ENCODE peak calls at places on chromosomes 5 and 9, in nine cellular contexts. T is pancreas; Q is H9; I is CD8-positive, alpha-beta T cell; R is cardiac muscle cell; P is endodermal cell; A is PC-3; Z is fibroblast of lung; H is body of pancreas. F is an unnamed sample. For H3K4me1, the result is how much of the 10 kb centered on the place peaks cover.

GRCh38 chr5:126900796-126901195 is 123.9 kb downstream of the LMNB1 start:
- DNase-seq in T (no peak), Q (no peak), I (no peak), R (no peak), P (no peak), A (no peak), Z (no peak), H (no peak), F (no peak)

GRCh38 chr5:145967296-145967695 is 30.9 kb downstream of the SH3RF2 start:
- DNase-seq in T (no peak), Q (no peak), I (no peak), R (no peak), P (no peak), A (no peak), Z (no peak), H (no peak), F (no peak)

GRCh38 chr5:149363936-149364335 is 6.1 kb downstream of the PCYOX1L start:
- DNase-seq in T (no peak), Q (no peak), I (no peak), R (no peak), P (peak), A (no peak), Z (no peak), H (no peak), F (no peak)

GRCh38 chr9:133832836-133833235 is 94.7 kb upstream of the SARDH start:
- DNase-seq in T (peak), Q (no peak), I (no peak), R (no peak), P (no peak), A (no peak), Z (no peak), H (no peak), F (no peak)

GRCh38 chr5:58891971-58892343 is 309.1 kb downstream of the RAB3C start:
- DNase-seq in T (no peak), Q (no peak), I (no peak), R (no peak), P (no peak), A (no peak), Z (no peak), H (no peak), F (no peak)

GRCh38 chr9:85859751-85860150 is 81.2 kb upstream of the NAA35 start:
- DNase-seq in T (no peak), Q (no peak), I (no peak), R (no peak), P (no peak), A (peak), Z (no peak), H (no peak), F (no peak)

GRCh38 chr5:109580225-109580624 is 109.5 kb upstream of the MAN2A1 start:
- DNase-seq in T (no peak), Q (no peak), I (no peak), R (no peak), P (no peak), A (no peak), Z (no peak), H (no peak), F (no peak)

GRCh38 chr5:2192496-2192895 is 309.8 kb upstream of the IRX4 start:
- DNase-seq in T (no peak), Q (peak), I (no peak), R (no peak), P (no peak), A (no peak), Z (no peak), H (no peak), F (no peak)

GRCh38 chr5:89346573-89346972 is 463.6 kb upstream of the MEF2C start:
- DNase-seq in T (no peak), Q (no peak), I (no peak), R (peak), P (no peak), A (no peak), Z (no peak), H (no peak), F (no peak)

GRCh38 chr5:89343666-89344065 is 460.7 kb upstream of the MEF2C start:
- DNase-seq in T (no peak), Q (no peak), I (no peak), R (no peak), P (no peak), A (no peak), Z (peak), H (peak), F (no peak)

GRCh38 chr5:89338935-89339334 is 456.0 kb upstream of the MEF2C start:
- DNase-seq in T (no peak), Q (no peak), I (no peak), R (peak), P (no peak), A (peak), Z (peak), H (no peak), F (no peak)

DNA sequence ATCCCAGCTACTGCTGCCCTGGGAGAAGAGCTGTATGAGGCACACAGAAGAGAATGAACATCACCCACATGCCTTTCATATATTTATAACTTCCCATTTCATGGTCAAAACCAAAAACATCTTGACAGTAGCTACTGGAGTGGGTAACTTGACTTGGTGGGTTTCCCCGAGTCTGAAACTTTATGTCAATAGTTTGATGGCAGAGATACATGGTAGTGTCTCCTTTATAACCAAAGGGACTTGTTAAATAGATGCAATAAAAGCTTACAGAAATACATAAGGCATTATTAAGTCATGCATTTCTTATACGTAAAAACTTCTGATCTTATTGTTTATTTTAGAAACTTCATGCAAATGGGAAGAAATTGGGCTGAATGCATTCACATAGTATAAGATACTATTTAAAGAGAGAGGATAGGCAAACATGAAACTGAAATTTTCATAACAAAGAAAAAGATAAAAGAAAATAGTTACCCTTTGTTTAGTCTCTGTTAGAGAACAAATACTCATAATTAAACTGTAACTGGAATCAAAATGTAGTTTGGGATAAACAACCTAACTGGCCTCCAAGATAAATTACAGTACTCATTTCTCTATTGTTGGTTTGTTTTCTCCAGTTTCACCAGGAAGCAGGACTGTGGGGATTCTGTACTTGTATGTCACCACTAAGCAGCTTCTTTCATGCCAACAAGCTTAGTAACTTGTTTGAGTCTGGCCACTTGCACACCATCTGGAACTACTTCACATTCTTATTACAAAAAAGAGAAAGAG is 459.3 kb upstream of the MEF2C start:
- DNase-seq in T (no peak), Q (no peak), I (no peak), R (peak), P (no peak), A (no peak), Z (peak), H (no peak), F (no peak)
- H3K27ac ChIP-seq in T (no peak), Q (no peak), I (no peak), R (no peak), P (no peak), A (no peak), Z (no peak), H (no peak), F (no peak)

DNA sequence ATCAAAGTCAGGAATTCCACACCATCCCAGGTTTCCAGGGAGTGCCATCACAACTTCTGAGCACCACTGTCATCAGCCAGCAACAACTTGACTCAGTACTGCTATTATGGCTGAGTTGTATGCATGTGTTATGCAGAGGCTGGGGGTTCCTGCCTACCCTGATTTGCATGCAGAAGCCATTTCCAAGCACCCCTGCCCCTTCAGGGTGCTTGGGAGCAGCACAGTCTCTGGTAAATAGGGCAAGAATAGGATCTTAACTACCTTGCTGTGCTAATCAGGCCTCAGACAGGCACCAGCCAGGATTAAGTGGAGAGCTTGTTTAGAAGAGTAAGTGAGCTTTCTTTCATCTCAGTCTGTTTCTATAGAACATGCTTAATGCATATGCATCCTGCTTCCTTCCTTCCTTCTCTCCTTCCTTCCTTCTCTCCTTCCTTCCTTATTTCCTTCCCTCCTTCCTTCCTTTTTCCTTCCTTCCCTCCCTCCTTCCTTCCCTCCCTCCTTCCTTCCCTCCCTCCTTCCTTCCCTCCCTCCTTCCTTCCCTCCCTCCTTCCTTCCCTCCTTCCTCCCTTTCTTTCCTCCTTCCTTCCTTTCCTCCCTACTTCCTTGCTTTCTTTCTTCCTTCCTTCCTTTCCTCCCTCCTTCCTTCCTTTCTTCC is 175.7 kb downstream of the FRMD3 start:
- DNase-seq in T (no peak), Q (no peak), I (no peak), R (no peak), P (peak), A (no peak), Z (no peak), H (no peak), F (no peak)
- H3K4me1 ChIP-seq in T (under half), Q (under half), I (under half), R (under half), P (under half), A (under half), Z (under half), H (under half), F (under half)

DNA sequence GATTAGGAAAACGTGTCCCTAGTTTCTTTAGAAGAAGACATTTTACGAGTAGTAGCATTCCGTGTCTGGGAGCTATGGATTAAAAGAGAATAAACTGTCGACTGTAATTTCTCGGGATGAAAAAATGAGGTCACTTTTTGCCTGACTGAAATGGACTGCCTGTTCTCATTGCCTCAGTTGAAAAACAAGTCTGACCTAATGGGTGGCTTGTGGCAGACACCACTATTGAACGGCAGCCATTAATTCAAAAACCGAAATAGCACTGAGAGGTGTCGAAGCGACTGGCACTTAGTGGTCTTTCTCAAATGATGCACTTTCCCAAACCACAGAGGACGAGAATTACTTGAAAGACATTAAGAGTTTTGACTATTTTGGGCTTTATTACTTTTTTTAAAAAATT is 35.4 kb downstream of the OSTF1 start:
- DNase-seq in T (no peak), Q (no peak), I (no peak), R (no peak), P (no peak), A (no peak), Z (no peak), H (no peak), F (no peak)
- H3K27ac ChIP-seq in T (no peak), Q (no peak), I (no peak), R (no peak), P (no peak), A (no peak), Z (no peak), H (no peak), F (no peak)

DNA sequence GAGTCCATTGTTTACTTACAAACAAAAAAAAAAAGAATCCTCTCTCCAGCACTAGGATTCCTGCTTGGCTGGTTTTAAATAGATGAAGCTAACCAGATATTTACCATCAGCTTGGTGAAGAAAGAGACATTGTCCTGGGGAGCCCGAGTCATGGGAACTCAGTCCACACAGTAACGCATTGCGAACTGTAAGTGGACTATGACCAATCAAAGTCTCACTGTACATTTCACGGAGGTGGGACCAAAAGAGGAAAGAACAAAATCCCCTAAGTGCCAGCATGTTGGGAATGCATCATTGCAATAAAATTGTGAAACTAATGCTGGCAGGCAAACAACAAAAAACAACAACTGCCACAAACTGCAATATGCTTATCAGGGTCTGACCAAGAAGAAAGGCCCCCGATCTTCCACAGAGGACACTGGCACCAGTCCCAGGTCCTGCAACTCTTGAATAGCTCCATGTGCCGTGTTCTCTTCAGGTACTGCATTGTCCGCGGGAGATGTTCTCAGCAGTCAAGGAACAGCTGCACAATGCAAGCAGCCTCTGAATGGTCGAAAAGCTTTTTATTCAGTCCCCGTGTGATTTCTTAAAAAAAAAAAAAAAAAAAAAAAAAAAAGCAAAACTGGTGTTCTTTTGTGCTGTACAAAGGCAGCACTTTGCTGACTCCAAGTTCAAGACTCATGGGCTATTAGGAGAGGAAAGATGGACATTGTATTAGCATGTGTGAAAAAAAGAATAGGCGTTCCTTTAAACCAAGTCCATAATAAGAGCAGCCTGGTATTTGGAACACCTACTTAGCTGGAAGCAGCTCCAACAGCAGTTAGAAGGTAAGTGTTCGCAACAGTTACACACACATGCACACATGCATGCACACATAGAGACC is 38.1 kb downstream of the SEMA6A start:
- DNase-seq in T (no peak), Q (no peak), I (no peak), R (peak), P (no peak), A (no peak), Z (no peak), H (peak), F (no peak)
- H3K4me1 ChIP-seq in T (under half), Q (under half), I (under half), R (under half), P (under half), A (under half), Z (under half), H (under half), F (under half)

GRCh38 chr9:6645153-6646027 is at the start of gene GLDC:
- DNase-seq in T (peak), Q (peak), I (peak), R (peak), P (peak), A (peak), Z (peak), H (peak), F (peak)
- H3K27ac ChIP-seq in T (no peak), Q (no peak), I (no peak), R (no peak), P (no peak), A (no peak), Z (no peak), H (no peak), F (no peak)